ENCODE peak calls at places on chromosomes 7 and 10, in five cellular contexts. B, G, E, Y and K are unnamed samples.

GRCh38 chr7:22291979-22292378 is 65.0 kb downstream of the RAPGEF5 start:
- DNase-seq in B (no peak), G (no peak), E (no peak), Y (no peak), K (no peak)

GRCh38 chr7:90958669-90959068 is 305.6 kb upstream of the FZD1 start:
- DNase-seq in B (no peak), G (no peak), E (peak), Y (no peak), K (no peak)

GRCh38 chr10:8048281-8049008 is 6.0 kb upstream of the GATA3 start:
- DNase-seq in B (no peak), G (no peak), E (no peak), Y (no peak), K (peak)

GRCh38 chr7:91047636-91048035 is 216.6 kb upstream of the FZD1 start:
- DNase-seq in B (no peak), G (no peak), E (no peak), Y (no peak), K (no peak)

GRCh38 chr7:83005410-83005809 is 157.3 kb downstream of the PCLO start:
- DNase-seq in B (peak), G (no peak), E (no peak), Y (no peak), K (no peak)

GRCh38 chr7:77600952-77601351 is 63.9 kb downstream of the PTPN12 start:
- DNase-seq in B (no peak), G (no peak), E (no peak), Y (no peak), K (no peak)

GRCh38 chr7:46099091-46099490 is 178.0 kb upstream of the IGFBP3 start:
- DNase-seq in B (no peak), G (no peak), E (no peak), Y (no peak), K (no peak)

GRCh38 chr7:85004402-85004801 is 182.5 kb downstream of the SEMA3D start:
- DNase-seq in B (no peak), G (no peak), E (peak), Y (no peak), K (no peak)

GRCh38 chr7:41855798-41856197 is 152.9 kb upstream of the INHBA start:
- DNase-seq in B (no peak), G (no peak), E (no peak), Y (no peak), K (no peak)

GRCh38 chr10:10786334-10787090 is 231.2 kb upstream of the CELF2 start:
- DNase-seq in B (no peak), G (no peak), E (no peak), Y (no peak), K (no peak)

GRCh38 chr10:131802991-131803390 is 97.8 kb upstream of the PPP2R2D start:
- DNase-seq in B (no peak), G (no peak), E (no peak), Y (no peak), K (no peak)

GRCh38 chr7:17492437-17492836 is 194.0 kb downstream of the AHR start:
- DNase-seq in B (no peak), G (no peak), E (no peak), Y (no peak), K (no peak)

GRCh38 chr10:77904110-77904860 is 22.3 kb downstream of the DLG5 start:
- DNase-seq in B (no peak), G (no peak), E (no peak), Y (no peak), K (no peak)

GRCh38 chr10:77905086-77905735 is 21.3 kb downstream of the DLG5 start:
- DNase-seq in B (no peak), G (no peak), E (no peak), Y (no peak), K (no peak)

GRCh38 chr10:77901743-77902142 is 24.8 kb downstream of the DLG5 start:
- DNase-seq in B (no peak), G (no peak), E (no peak), Y (no peak), K (no peak)

GRCh38 chr10:77899690-77900089 is 26.9 kb downstream of the DLG5 start:
- DNase-seq in B (no peak), G (no peak), E (no peak), Y (no peak), K (no peak)

GRCh38 chr10:77902159-77902558 is 24.4 kb downstream of the DLG5 start:
- DNase-seq in B (no peak), G (no peak), E (no peak), Y (no peak), K (no peak)
- H3K27ac ChIP-seq in B (no peak), G (no peak), E (no peak), Y (peak), K (no peak)

GRCh38 chr7:55191161-55191925 is 172.5 kb downstream of the EGFR start:
- DNase-seq in B (no peak), G (no peak), E (no peak), Y (no peak), K (no peak)

GRCh38 chr7:55193245-55193644 is 171.9 kb upstream of the LANCL2 start:
- DNase-seq in B (no peak), G (no peak), E (no peak), Y (no peak), K (no peak)

GRCh38 chr7:55191926-55192692 is 173.0 kb upstream of the LANCL2 start:
- DNase-seq in B (no peak), G (no peak), E (no peak), Y (no peak), K (no peak)

GRCh38 chr7:55194522-55194921 is 170.6 kb upstream of the LANCL2 start:
- DNase-seq in B (no peak), G (no peak), E (no peak), Y (no peak), K (no peak)

DNA sequence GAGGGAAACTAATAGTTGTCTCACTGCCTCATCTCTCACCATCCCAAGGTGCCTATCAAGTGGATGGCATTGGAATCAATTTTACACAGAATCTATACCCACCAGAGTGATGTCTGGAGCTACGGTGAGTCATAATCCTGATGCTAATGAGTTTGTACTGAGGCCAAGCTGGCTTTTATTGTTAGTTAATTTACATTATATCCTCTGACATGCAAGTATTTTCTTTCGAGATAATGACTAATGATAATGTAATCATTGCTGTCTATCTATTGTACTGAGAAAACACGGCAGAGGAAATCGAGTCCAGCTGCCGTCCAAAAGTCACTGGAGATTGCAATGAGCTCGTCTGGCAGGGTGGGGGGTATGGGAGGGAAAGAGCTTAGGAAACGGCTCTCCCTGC is 172.4 kb upstream of the LANCL2 start:
- DNase-seq in B (no peak), G (no peak), E (peak), Y (no peak), K (no peak)
- H3K27ac ChIP-seq in B (peak), G (no peak), E (peak), Y (no peak), K (no peak)

GRCh38 chr7:138853448-138853847 is 55.5 kb upstream of the ATP6V0A4 start:
- DNase-seq in B (no peak), G (no peak), E (no peak), Y (no peak), K (no peak)

GRCh38 chr7:138848056-138848975 is 50.3 kb upstream of the ATP6V0A4 start:
- DNase-seq in B (no peak), G (no peak), E (no peak), Y (no peak), K (no peak)

GRCh38 chr7:138854115-138854645 is 56.2 kb upstream of the ATP6V0A4 start:
- DNase-seq in B (no peak), G (no peak), E (no peak), Y (no peak), K (no peak)

GRCh38 chr7:138849701-138850100 is 51.7 kb upstream of the ATP6V0A4 start:
- DNase-seq in B (no peak), G (no peak), E (no peak), Y (no peak), K (no peak)

GRCh38 chr7:138852469-138852868 is 54.5 kb upstream of the ATP6V0A4 start:
- DNase-seq in B (no peak), G (no peak), E (no peak), Y (no peak), K (no peak)
- H3K27ac ChIP-seq in B (no peak), G (no peak), E (no peak), Y (no peak), K (no peak)

DNA sequence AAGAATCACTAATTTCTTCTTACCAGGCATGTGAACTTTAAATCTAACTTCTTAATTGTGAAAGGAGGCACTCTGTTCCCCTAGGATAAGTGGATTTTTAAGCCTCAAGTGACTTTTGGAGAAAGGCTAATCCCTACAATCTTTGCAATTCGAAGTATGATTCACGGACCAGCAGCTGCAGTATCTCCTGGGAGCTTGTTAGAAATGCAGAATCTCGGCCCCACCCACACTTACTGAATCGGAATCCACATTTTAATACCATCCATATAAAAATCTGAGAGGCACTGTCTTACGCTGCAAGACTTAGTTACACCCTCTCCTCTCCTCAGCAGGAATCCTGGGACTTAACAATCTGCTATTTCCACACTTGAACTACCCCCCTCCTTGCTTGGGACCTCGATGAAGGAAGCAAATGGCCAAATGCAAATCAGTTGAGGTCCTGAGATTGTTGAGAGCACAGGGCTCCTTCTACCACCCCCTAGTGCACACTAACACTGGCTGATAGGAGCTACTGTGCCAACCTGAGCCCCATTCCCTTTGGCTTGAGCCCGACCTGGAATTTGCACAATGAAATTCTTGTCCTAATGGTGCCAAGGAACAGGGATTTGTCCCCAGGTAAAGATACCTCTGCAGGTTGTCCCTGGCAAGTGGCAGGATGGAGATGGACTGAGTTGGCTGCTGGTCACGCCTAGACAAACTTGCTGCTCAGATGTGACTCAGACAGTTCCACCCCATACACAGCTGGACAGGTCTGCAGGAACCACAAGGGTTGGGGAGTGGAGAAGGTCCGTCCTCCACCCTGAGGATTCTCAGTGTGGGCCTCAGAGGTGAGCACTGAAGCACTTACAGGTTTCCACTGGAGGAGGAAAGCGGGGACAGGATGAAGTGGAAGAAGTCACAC is 20.8 kb downstream of the ITPRIP start:
- DNase-seq in B (no peak), G (no peak), E (peak), Y (no peak), K (no peak)
- H3K27ac ChIP-seq in B (peak), G (no peak), E (peak), Y (peak), K (no peak)

DNA sequence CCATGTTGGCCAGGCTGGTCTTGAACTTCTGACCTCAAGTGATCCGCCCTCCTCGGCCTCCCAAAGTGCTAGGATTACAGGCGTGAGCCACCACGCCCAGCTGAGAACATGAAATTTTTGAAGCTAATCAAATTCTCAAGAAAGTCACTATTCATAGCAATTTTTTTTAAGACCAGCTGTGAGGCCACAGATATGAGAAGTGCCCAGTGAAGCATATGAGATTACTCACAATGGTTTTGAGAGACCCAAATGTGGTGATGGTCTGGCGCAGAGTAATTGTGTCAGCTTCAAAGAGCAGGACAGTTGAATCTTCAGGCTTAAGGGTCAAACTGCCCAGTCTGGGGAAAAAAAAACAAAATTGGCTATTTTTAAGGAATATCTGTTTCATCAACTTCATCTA is 16.2 kb downstream of the NCOA4 start:
- DNase-seq in B (no peak), G (no peak), E (no peak), Y (no peak), K (no peak)
- H3K27ac ChIP-seq in B (no peak), G (no peak), E (peak), Y (no peak), K (no peak)

DNA sequence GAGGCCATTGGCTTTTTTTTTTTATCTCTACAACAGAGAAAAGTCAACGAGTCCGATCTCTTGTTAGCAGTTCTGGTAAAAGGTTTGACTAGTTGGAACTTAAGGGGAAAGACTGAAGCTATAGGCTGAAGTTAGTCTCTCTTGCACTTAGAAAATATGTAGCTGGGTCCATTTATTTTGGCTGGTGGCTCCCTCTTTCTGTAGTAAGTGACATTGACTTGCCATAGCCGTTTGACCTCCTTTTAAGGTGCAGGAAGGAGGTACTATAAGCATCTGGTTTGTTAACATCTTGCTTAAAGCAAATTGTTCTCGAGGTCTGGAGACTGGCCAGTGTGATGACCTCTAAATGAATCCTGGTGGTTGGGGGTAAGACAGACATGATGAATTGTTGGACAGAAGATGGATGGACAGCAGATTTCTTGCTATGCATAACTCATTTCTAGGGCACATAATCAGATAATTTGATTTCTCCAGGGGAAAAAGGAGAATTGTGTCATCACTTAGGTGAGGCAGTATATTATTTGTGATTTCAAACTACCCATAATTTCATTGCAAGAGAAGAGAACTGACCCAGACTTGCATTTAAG is 356.3 kb upstream of the GALNT17 start:
- DNase-seq in B (peak), G (no peak), E (no peak), Y (no peak), K (no peak)
- H3K27ac ChIP-seq in B (no peak), G (no peak), E (no peak), Y (peak), K (no peak)